ENCODE peak calls at places on chromosomes 6 and 20, in four cellular contexts. H is RWPE1; I is stimulated activated CD4-positive, alpha-beta T cell treated with anti-CD3 and anti-CD28 coated beads, Interleukin-2, amount 100 ng/mL, for 48 hours; M is Right ventricle myocardium superior. D is an unnamed sample.

GRCh38 chr20:37501940-37502339 is 19.1 kb upstream of the NNAT start:
- DNase-seq in H (no peak), I (no peak), M (no peak), D (no peak)

GRCh38 chr6:132404736-132405135 is 3.5 kb upstream of the MOXD1 start:
- DNase-seq in H (no peak), I (no peak), M (no peak), D (no peak)

GRCh38 chr20:3547906-3548305 is 77.1 kb downstream of the ATRN start:
- DNase-seq in H (no peak), I (no peak), M (no peak), D (no peak)

GRCh38 chr20:50560867-50561266 is 50.7 kb downstream of the PTPN1 start:
- DNase-seq in H (peak), I (no peak), M (no peak), D (no peak)

GRCh38 chr20:57505991-57506390 is 18.9 kb downstream of the CTCFL start:
- DNase-seq in H (no peak), I (no peak), M (no peak), D (no peak)

GRCh38 chr6:36697481-36697903 is at the start of gene RAB44:
- DNase-seq in H (no peak), I (no peak), M (no peak), D (no peak)

GRCh38 chr6:29631860-29632731 is 887 bp downstream of the GABBR1 start:
- DNase-seq in H (peak), I (no peak), M (peak), D (peak)

GRCh38 chr6:79670789-79671188 is 39.7 kb downstream of the SH3BGRL2 start:
- DNase-seq in H (no peak), I (no peak), M (no peak), D (no peak)

GRCh38 chr6:141464490-141464889 is 668.2 kb upstream of the GJE1 start:
- DNase-seq in H (no peak), I (no peak), M (no peak), D (no peak)

GRCh38 chr6:118580585-118581419 is 32.7 kb downstream of the PLN start:
- DNase-seq in H (peak), I (no peak), M (peak), D (peak)

GRCh38 chr20:23156170-23156841 is 70.2 kb upstream of the CD93 start:
- DNase-seq in H (peak), I (no peak), M (no peak), D (peak)

GRCh38 chr6:56420296-56420695 is 172.9 kb upstream of the COL21A1 start:
- DNase-seq in H (no peak), I (no peak), M (no peak), D (no peak)

GRCh38 chr20:47350181-47350550 is 6.3 kb downstream of the ZMYND8 start:
- DNase-seq in H (no peak), I (no peak), M (no peak), D (no peak)

GRCh38 chr6:79230149-79230548 is 4.3 kb downstream of the HMGN3 start:
- DNase-seq in H (peak), I (no peak), M (no peak), D (no peak)

GRCh38 chr6:11358904-11359840 is 126.7 kb upstream of the NEDD9 start:
- DNase-seq in H (no peak), I (no peak), M (no peak), D (no peak)

D was measured in LoVo.